ENCODE peak calls at places on chromosome 7, in six cellular contexts. I is dermis microvascular lymphatic vessel endothelial cell; X is NCI-H2081; J is NB4; F is Daoy; P is CD4-positive, CD25-positive, alpha-beta regulatory T cell. E is an unnamed sample.
A peak's percentile ranks its signal among the peaks of the same experiment; 100 is the strongest.

GRCh38 chr7:102415685-102416225 is 17.6 kb upstream of the ORAI2 start:
- DNase-seq in X (no peak), J (no peak), F (no peak), I (no peak), P (peak; percentile 52), E (no peak)

GRCh38 chr7:134365341-134366054 is 48.8 kb upstream of the SLC35B4 start:
- DNase-seq in F (no peak), P (no peak), X (no peak), I (no peak), J (no peak), E (peak; percentile 40)

GRCh38 chr7:38870147-38870546 is 38.8 kb downstream of the VPS41 start:
- DNase-seq in X (no peak), F (no peak), P (no peak), I (no peak), J (no peak), E (no peak)

GRCh38 chr7:141695803-141696289 is 6.1 kb downstream of the DENND11 start:
- DNase-seq in F (no peak), J (no peak), X (peak; percentile 47), P (no peak), I (no peak), E (no peak)

GRCh38 chr7:123643495-123644428 is 11.9 kb upstream of the LMOD2 start:
- DNase-seq in F (peak; percentile 88), X (peak; percentile 12), I (peak; percentile 66), P (no peak), J (no peak), E (peak; percentile 90)

GRCh38 chr7:30642789-30643188 is 39.5 kb downstream of the CRHR2 start:
- DNase-seq in P (no peak), X (no peak), J (no peak), I (no peak), F (no peak), E (no peak)

GRCh38 chr7:8442295-8442813 is 8.9 kb downstream of the NXPH1 start:
- DNase-seq in P (no peak), J (no peak), I (no peak), F (no peak), X (no peak), E (no peak)

GRCh38 chr7:151018421-151019129 is 5.7 kb downstream of the ATG9B start:
- DNase-seq in X (no peak), J (no peak), F (peak; percentile 52), I (no peak), P (peak; percentile 62), E (peak; percentile 44)

GRCh38 chr7:47814905-47815613 is 133.2 kb downstream of the PKD1L1 start:
- DNase-seq in F (no peak), J (no peak), I (no peak), P (no peak), X (no peak), E (no peak)

GRCh38 chr7:18693401-18693800 is 197.9 kb downstream of the HDAC9 start:
- DNase-seq in X (no peak), F (peak; percentile 57), I (no peak), J (peak; percentile 74), P (no peak), E (peak; percentile 97)

GRCh38 chr7:158000160-158000559 is 587.5 kb downstream of the PTPRN2 start:
- DNase-seq in I (no peak), F (peak; percentile 27), P (no peak), X (no peak), J (no peak), E (no peak)

GRCh38 chr7:115676080-115676479 is 354.5 kb downstream of the TFEC start:
- DNase-seq in I (no peak), P (no peak), F (peak; percentile 71), X (peak; percentile 77), J (peak; percentile 20), E (peak; percentile 80)

GRCh38 chr7:3579638-3580219 is 278.7 kb downstream of the SDK1 start:
- DNase-seq in X (no peak), I (no peak), J (no peak), P (no peak), F (no peak), E (no peak)

GRCh38 chr7:44078521-44078920 is 3.8 kb downstream of the POLM start:
- DNase-seq in J (no peak), P (no peak), I (no peak), X (no peak), F (no peak), E (no peak)

GRCh38 chr7:31003721-31004120 is 40.0 kb downstream of the GHRHR start:
- DNase-seq in X (no peak), J (no peak), I (no peak), F (peak; percentile 62), P (no peak), E (no peak)

GRCh38 chr7:140512317-140513000 is 33.2 kb upstream of the MKRN1 start:
- DNase-seq in P (no peak), X (peak; percentile 22), F (peak; percentile 32), I (no peak), J (no peak), E (peak; percentile 36)

GRCh38 chr7:117970806-117971205 is 97.6 kb upstream of the CTTNBP2 start:
- DNase-seq in P (no peak), J (no peak), X (no peak), I (no peak), F (no peak), E (no peak)

GRCh38 chr7:1354661-1355567 is 104.4 kb downstream of the MICALL2 start:
- DNase-seq in F (no peak), I (no peak), J (no peak), P (no peak), X (no peak), E (no peak)

GRCh38 chr7:1855396-1856160 is 185.5 kb downstream of the ELFN1 start:
- DNase-seq in X (no peak), I (no peak), J (no peak), F (no peak), P (no peak), E (no peak)

GRCh38 chr7:26551740-26552139 is 260.1 kb downstream of the SNX10 start:
- DNase-seq in J (no peak), F (no peak), X (no peak), I (no peak), P (no peak), E (no peak)

GRCh38 chr7:37052673-37053072 is 328.4 kb upstream of the AOAH start:
- DNase-seq in I (no peak), P (no peak), X (no peak), J (peak; percentile 72), F (peak; percentile 73), E (peak; percentile 47)

GRCh38 chr7:2644514-2645273 is 12.9 kb downstream of the TTYH3 start:
- DNase-seq in P (no peak), X (no peak), F (no peak), J (no peak), I (no peak), E (no peak)

GRCh38 chr7:8261711-8262695 is at the start of gene ICA1:
- DNase-seq in J (peak; percentile 14), F (peak; percentile 87), X (peak; percentile 93), P (peak; percentile 5), I (peak; percentile 36), E (peak; percentile 12)

GRCh38 chr7:66015440-66016130 is 33.6 kb upstream of the GUSB start:
- DNase-seq in F (no peak), X (no peak), I (no peak), P (no peak), J (no peak), E (no peak)

GRCh38 chr7:106504620-106505019 is 156.3 kb downstream of the CCDC71L start:
- DNase-seq in X (no peak), F (peak; percentile 36), J (no peak), P (no peak), I (no peak), E (peak; percentile 68)

GRCh38 chr7:22447008-22447407 is 53.0 kb downstream of the STEAP1B start:
- DNase-seq in J (no peak), P (no peak), I (no peak), F (no peak), X (no peak), E (no peak)

GRCh38 chr7:94434031-94434430 is 39.3 kb downstream of the COL1A2 start:
- DNase-seq in P (no peak), J (no peak), I (no peak), X (no peak), F (no peak), E (peak; percentile 30)

GRCh38 chr7:101614939-101615302 is 14.2 kb downstream of the MYL10 start:
- DNase-seq in J (no peak), I (no peak), X (no peak), F (peak; percentile 77), P (no peak), E (no peak)

GRCh38 chr7:18356195-18356645 is 139.3 kb upstream of the HDAC9 start:
- DNase-seq in F (no peak), J (peak; percentile 54), P (peak; percentile 17), X (peak; percentile 30), I (peak; percentile 31), E (peak; percentile 53)

GRCh38 chr7:74587435-74588126 is 69.9 kb upstream of the GTF2I start:
- DNase-seq in I (no peak), P (no peak), F (peak; percentile 99), X (no peak), J (no peak), E (peak; percentile 93)

GRCh38 chr7:103636153-103636552 is 190.1 kb upstream of the SLC26A5 start:
- DNase-seq in F (peak; percentile 45), X (no peak), J (peak; percentile 10), I (no peak), P (no peak), E (peak; percentile 33)

GRCh38 chr7:68295386-68295785 is 1298.8 kb downstream of the TYW1 start:
- DNase-seq in P (no peak), X (no peak), J (no peak), I (no peak), F (no peak), E (no peak)

GRCh38 chr7:128405345-128406146 is 4.2 kb downstream of the IMPDH1 start:
- DNase-seq in P (peak; percentile 60), J (peak; percentile 84), I (no peak), X (peak; percentile 60), F (peak; percentile 82), E (no peak)

GRCh38 chr7:28075674-28076358 is 104.8 kb downstream of the JAZF1 start:
- DNase-seq in X (no peak), I (no peak), P (no peak), J (no peak), F (no peak), E (no peak)

GRCh38 chr7:90594791-90595317 is 1.3 kb upstream of the CDK14 start:
- DNase-seq in F (peak; percentile 91), X (no peak), P (no peak), I (no peak), J (peak; percentile 86), E (peak; percentile 75)

GRCh38 chr7:16891338-16891737 is 9.6 kb upstream of the AGR3 start:
- DNase-seq in X (peak; percentile 73), P (peak; percentile 40), J (peak; percentile 58), I (peak; percentile 6), F (peak; percentile 48), E (peak; percentile 88)

GRCh38 chr7:33591481-33591880 is 313.9 kb upstream of the BMPER start:
- DNase-seq in F (no peak), I (no peak), X (no peak), P (no peak), J (peak; percentile 25), E (peak; percentile 61)

GRCh38 chr7:137241655-137242054 is 101.9 kb downstream of the PTN start:
- DNase-seq in X (no peak), F (no peak), J (no peak), P (no peak), I (no peak), E (no peak)

GRCh38 chr7:92246363-92247101 is 758 bp downstream of the ANKIB1 start:
- DNase-seq in J (no peak), X (peak; percentile 35), P (peak; percentile 40), F (no peak), I (no peak), E (peak; percentile 27)